ENCODE peak calls at places on chromosomes 12 and 14, in eight cellular contexts. N is colonic mucosa, X is lower lobe of right lung, R is fibroblast of lung, I is bronchial epithelial cell, E is omental fat pad, H is fibroblast of mammary gland, L is BE2C. F is an unnamed sample.

GRCh38 chr12:69415471-69416275 is 54.5 kb upstream of the FRS2 start:
- DNase-seq in E (peak), H (peak), I (peak), R (peak), L (peak), N (peak), X (no peak), F (peak)

GRCh38 chr12:115857160-115857920 is 420.2 kb downstream of the MED13L start:
- DNase-seq in E (no peak), N (no peak), H (no peak), R (no peak), X (no peak), L (no peak), I (no peak), F (no peak)

GRCh38 chr14:72686832-72687231 is 207.1 kb downstream of the DPF3 start:
- DNase-seq in N (no peak), E (no peak), I (no peak), L (no peak), H (no peak), X (no peak), R (no peak), F (no peak)

GRCh38 chr14:25046301-25046943 is 3.5 kb downstream of the STXBP6 start:
- DNase-seq in H (no peak), L (no peak), R (no peak), X (no peak), N (no peak), I (no peak), E (no peak), F (no peak)

GRCh38 chr12:3802721-3803120 is 49.8 kb upstream of the CRACR2A start:
- DNase-seq in I (peak), E (no peak), H (no peak), N (no peak), X (no peak), R (no peak), L (no peak), F (no peak)

GRCh38 chr12:58750484-58750883 is 169.8 kb downstream of the LRIG3 start:
- DNase-seq in I (peak), X (no peak), L (no peak), R (peak), N (no peak), H (peak), E (no peak), F (no peak)

GRCh38 chr14:55749201-55749812 is 169.3 kb downstream of the KTN1 start:
- DNase-seq in X (no peak), N (no peak), H (peak), R (no peak), I (peak), E (no peak), L (peak), F (peak)

GRCh38 chr12:92593734-92594402 is 108.9 kb upstream of the PLEKHG7 start:
- DNase-seq in E (no peak), H (peak), N (peak), I (peak), R (peak), X (peak), L (no peak), F (no peak)

GRCh38 chr14:77148510-77149231 is 7.1 kb upstream of the ZDHHC22 start:
- DNase-seq in I (no peak), R (no peak), L (no peak), E (no peak), H (peak), X (no peak), N (no peak), F (no peak)

GRCh38 chr12:124031058-124031457 is 58.0 kb downstream of the ZNF664 start:
- DNase-seq in R (peak), H (peak), I (no peak), E (no peak), L (no peak), N (no peak), X (no peak), F (no peak)

GRCh38 chr14:68610251-68610793 is 182.5 kb downstream of the ZFP36L1 start:
- DNase-seq in R (no peak), L (no peak), H (no peak), N (no peak), E (no peak), X (no peak), I (no peak), F (no peak)

GRCh38 chr12:132154341-132154761 is 10.1 kb downstream of the NOC4L start:
- DNase-seq in H (no peak), L (no peak), I (no peak), X (peak), E (no peak), N (no peak), R (no peak), F (no peak)

GRCh38 chr14:72889366-72889765 is 4.5 kb downstream of the DPF3 start:
- DNase-seq in H (no peak), N (no peak), R (no peak), L (no peak), X (no peak), I (no peak), E (no peak), F (no peak)

GRCh38 chr12:93078092-93078491 is 149.0 kb upstream of the EEA1 start:
- DNase-seq in R (no peak), X (no peak), E (no peak), N (no peak), L (no peak), I (no peak), H (no peak), F (no peak)

GRCh38 chr14:68476212-68476964 is 316.5 kb downstream of the ZFP36L1 start:
- DNase-seq in R (peak), I (peak), X (peak), N (no peak), E (peak), L (no peak), H (peak), F (peak)

GRCh38 chr12:71415336-71416231 is 24.0 kb upstream of the LGR5 start:
- DNase-seq in R (peak), H (peak), I (peak), L (peak), N (peak), X (no peak), E (no peak), F (no peak)

GRCh38 chr12:69341328-69341727 is 6.9 kb upstream of the LYZ start:
- DNase-seq in L (no peak), E (no peak), R (peak), H (no peak), I (no peak), X (no peak), N (no peak), F (no peak)

GRCh38 chr12:127629066-127629820 is 637.7 kb upstream of the TMEM132C start:
- DNase-seq in X (no peak), L (no peak), H (peak), N (no peak), I (no peak), R (peak), E (no peak), F (no peak)

GRCh38 chr12:89762498-89763170 is 54.0 kb upstream of the ATP2B1 start:
- DNase-seq in E (no peak), X (no peak), R (no peak), I (peak), H (no peak), N (no peak), L (no peak), F (no peak)

GRCh38 chr12:52252728-52253328 is 19.8 kb downstream of the KRT7 start:
- DNase-seq in I (no peak), X (peak), H (no peak), N (no peak), R (no peak), E (no peak), L (no peak), F (no peak)

DNA sequence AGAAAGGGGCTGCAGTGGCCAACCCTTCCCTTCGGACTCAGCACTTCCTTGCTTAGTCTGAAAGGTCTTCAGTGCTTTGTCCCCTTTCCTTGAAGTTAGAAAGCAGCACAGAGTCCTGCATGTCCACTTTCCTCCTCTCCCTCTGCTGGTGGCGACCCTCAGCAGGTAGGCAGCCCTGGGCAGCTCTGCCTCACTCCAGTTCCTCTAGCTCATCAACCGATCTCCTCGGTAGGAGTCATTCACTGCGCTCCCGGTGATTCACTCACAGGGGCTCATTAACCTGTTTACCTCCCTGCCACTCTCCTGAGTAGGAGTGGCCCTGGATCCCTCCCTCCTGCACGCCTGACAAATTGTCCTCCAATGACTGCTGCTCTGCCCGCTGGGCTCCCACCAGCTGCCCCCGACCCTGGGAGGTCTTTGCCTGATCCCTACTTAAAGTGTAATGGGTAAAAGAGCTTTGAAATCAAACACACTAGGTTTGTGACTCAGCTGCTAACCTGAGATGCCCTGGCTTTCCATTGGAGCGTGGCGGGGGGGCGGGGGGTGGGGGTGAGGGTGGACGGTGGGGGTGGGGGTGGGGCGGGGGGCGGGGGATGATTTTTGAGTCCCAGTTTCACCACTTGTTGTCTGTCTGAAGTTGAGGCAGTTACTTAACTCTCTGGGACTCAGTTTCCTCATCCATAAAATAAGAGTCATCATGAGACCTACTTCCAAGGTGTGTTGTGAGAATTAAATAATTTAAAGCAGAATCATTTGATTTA is 4.2 kb downstream of the SCNN1A start:
- DNase-seq in I (peak), E (no peak), N (peak), L (no peak), H (peak), X (peak), R (peak), F (no peak)
- TF ChIP-seq CTCF in I (peak), E (no peak), N (no peak), L (peak), H (peak), X (no peak), R (no peak), F (no peak)

GRCh38 chr14:20486700-20487401 is 17.6 kb downstream of the PNP start:
- DNase-seq in H (no peak), R (no peak), X (no peak), I (no peak), E (no peak), N (no peak), L (no peak), F (no peak)

GRCh38 chr14:20490563-20490962 is 14.8 kb upstream of the RNASE10 start:
- DNase-seq in N (no peak), L (no peak), R (no peak), E (no peak), I (no peak), X (no peak), H (no peak), F (no peak)

GRCh38 chr14:20485900-20486299 is 16.7 kb downstream of the PNP start:
- DNase-seq in R (no peak), I (no peak), H (no peak), X (no peak), E (no peak), N (no peak), L (no peak), F (no peak)

GRCh38 chr14:20489093-20489994 is 16.0 kb upstream of the RNASE10 start:
- DNase-seq in E (no peak), L (no peak), R (no peak), H (peak), X (no peak), I (peak), N (no peak), F (no peak)

GRCh38 chr14:20487402-20487742 is 18.0 kb upstream of the RNASE10 start:
- DNase-seq in H (no peak), I (no peak), E (no peak), X (no peak), L (no peak), N (no peak), R (no peak), F (no peak)
- TF ChIP-seq CTCF in H (peak), I (peak), E (no peak), X (no peak), L (peak), N (no peak), R (no peak), F (no peak)

DNA sequence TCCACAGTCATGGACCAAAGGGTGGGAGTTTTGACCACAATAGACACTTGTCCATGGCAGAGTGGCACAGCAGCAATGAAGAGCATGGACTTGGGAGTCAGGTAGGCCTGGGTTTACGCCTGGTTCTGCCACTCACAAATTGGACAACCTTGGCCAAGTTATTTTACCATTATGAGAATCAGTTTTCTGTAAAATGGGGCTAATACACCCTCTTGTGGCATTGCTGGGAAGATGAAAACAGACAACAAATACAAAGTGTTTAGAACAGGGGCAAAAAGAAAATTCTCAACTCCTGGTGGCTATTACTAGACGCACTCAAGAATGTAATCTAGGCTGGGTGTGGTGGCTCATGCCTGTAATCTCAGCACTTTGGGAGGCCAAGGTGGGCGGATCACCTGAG is 2.6 kb downstream of the C12orf43 start:
- DNase-seq in I (no peak), E (no peak), L (no peak), R (no peak), H (no peak), N (no peak), X (no peak), F (no peak)
- TF ChIP-seq CTCF in I (no peak), E (no peak), L (peak), R (no peak), H (no peak), N (no peak), X (no peak), F (no peak)

DNA sequence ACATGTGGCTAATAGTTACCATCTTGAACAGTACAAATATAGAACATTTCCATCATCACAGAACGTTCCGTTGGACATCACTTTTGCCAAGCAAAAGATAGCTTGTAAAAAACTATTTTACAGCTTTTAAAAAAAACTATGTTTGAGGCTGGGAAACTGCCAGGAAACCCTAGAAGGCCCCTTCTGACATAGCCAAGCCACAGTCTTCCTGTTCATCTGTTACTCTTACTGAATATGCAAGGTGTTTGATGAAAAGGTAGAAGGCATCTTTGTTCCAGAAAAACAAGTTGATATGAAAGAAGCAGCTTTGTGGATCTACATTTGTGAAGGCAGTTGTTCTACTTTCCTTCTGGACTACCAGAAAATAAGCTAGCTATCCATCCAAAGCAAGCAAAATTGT is 23.6 kb upstream of the WNK1 start:
- DNase-seq in H (no peak), E (no peak), X (no peak), I (no peak), N (no peak), R (no peak), L (no peak), F (no peak)
- TF ChIP-seq CTCF in H (no peak), E (no peak), X (no peak), I (no peak), N (no peak), R (no peak), L (no peak), F (no peak)

GRCh38 chr12:24791622-24792021 is 157.3 kb downstream of the BCAT1 start:
- DNase-seq in L (no peak), H (no peak), E (no peak), R (no peak), N (no peak), I (no peak), X (no peak), F (no peak)
- TF ChIP-seq CTCF in L (no peak), H (no peak), E (no peak), R (no peak), N (no peak), I (no peak), X (no peak), F (no peak)

DNA sequence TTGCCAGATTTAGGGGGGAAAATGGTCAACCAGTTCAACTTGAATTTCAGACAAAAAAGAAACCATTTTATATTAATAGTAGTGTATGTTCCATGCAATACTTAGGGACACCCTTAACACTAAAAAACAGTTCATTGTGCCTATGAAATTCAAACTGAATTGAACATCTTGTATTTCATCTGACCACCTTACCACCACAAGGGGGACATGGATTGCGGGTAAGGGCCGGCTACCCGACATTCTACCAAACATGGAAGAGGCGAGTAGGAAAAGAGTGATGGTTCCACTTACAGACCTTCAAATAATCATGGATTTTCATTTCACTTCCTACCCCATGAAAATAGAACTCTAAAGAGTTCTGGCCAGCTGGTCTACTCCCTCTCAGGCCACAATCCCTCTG is 10.3 kb upstream of the STK38L start:
- DNase-seq in E (no peak), L (peak), N (no peak), X (no peak), H (no peak), R (no peak), I (no peak), F (no peak)
- TF ChIP-seq CTCF in E (no peak), L (peak), N (no peak), X (no peak), H (peak), R (no peak), I (no peak), F (no peak)

GRCh38 chr14:52729925-52730707 is at the start of gene STYX:
- DNase-seq in E (peak), L (peak), X (peak), R (peak), N (peak), H (peak), I (peak), F (peak)
- TF ChIP-seq CTCF in E (no peak), L (no peak), X (peak), R (no peak), N (no peak), H (no peak), I (peak), F (no peak)

GRCh38 chr12:46373303-46374182 is 970 bp upstream of the SLC38A2 start:
- DNase-seq in H (no peak), E (peak), N (peak), X (peak), L (peak), R (peak), I (no peak), F (peak)
- TF ChIP-seq CTCF in H (no peak), E (no peak), N (no peak), X (peak), L (peak), R (no peak), I (no peak), F (no peak)